ENCODE peak calls at places on chromosomes 12 and 14, in ten cellular contexts. L, W, U, S, B, C, N, Y, T and R are unnamed samples.

GRCh38 chr14:34247605-34248004 is 214.4 kb downstream of the SPTSSA start:
- DNase-seq in L (no peak), T (no peak), S (no peak), U (no peak), Y (peak; percentile 40), N (no peak), W (no peak), C (no peak), B (no peak), R (no peak)

GRCh38 chr14:59265808-59266207 is 77.3 kb downstream of the DAAM1 start:
- DNase-seq in B (no peak), Y (no peak), N (peak; percentile 83), T (no peak), W (no peak), S (no peak), U (no peak), L (no peak), C (no peak), R (no peak)

GRCh38 chr12:116537149-116537904 is 21.9 kb upstream of the MAP1LC3B2 start:
- DNase-seq in C (no peak), W (no peak), B (no peak), Y (no peak), L (no peak), N (peak; percentile 94), U (no peak), T (no peak), S (no peak), R (no peak)

GRCh38 chr14:20499881-20500280 is 5.5 kb upstream of the RNASE10 start:
- DNase-seq in L (no peak), N (peak; percentile 41), B (no peak), S (no peak), C (no peak), T (no peak), W (no peak), U (no peak), Y (no peak), R (no peak)

GRCh38 chr12:132555686-132556085 is 54.7 kb downstream of the LRCOL1 start:
- DNase-seq in C (no peak), S (no peak), U (no peak), W (no peak), T (no peak), N (no peak), B (no peak), L (no peak), Y (no peak), R (no peak)

GRCh38 chr12:51351913-51352532 is 5.5 kb upstream of the CELA1 start:
- DNase-seq in B (peak; percentile 15), L (peak; percentile 37), C (peak; percentile 34), S (peak; percentile 44), W (peak; percentile 56), T (no peak), U (peak; percentile 52), N (peak; percentile 55), Y (peak; percentile 49), R (no peak)

GRCh38 chr14:100037351-100037750 is 27.9 kb upstream of the EVL start:
- DNase-seq in N (peak; percentile 29), B (no peak), U (no peak), C (no peak), S (peak; percentile 18), W (no peak), L (no peak), T (no peak), Y (peak; percentile 30), R (no peak)

GRCh38 chr12:115979351-115979750 is 298.1 kb downstream of the MED13L start:
- DNase-seq in Y (no peak), T (no peak), C (no peak), N (no peak), W (no peak), S (no peak), U (no peak), B (no peak), L (no peak), R (no peak)